ENCODE peak calls at places on chromosomes 2 and 18, in five cellular contexts. V is SK-N-SH; G is CD4-positive, CD25-positive, alpha-beta regulatory T cell; X is lower lobe of right lung; O is heart right ventricle. J is an unnamed sample.

GRCh38 chr2:10977003-10977402 is 65.3 kb downstream of the KCNF1 start:
- DNase-seq in V (peak; percentile 37), G (no peak), X (no peak), O (no peak), J (no peak)

GRCh38 chr2:163775304-163775703 is 39.5 kb upstream of the FIGN start:
- DNase-seq in V (no peak), G (no peak), X (no peak), O (no peak), J (no peak)

GRCh38 chr2:230230087-230230486 is 4.6 kb downstream of the SP140 start:
- DNase-seq in V (no peak), G (no peak), X (no peak), O (no peak), J (no peak)

GRCh38 chr18:49041677-49042570 is 91.2 kb upstream of the SMAD7 start:
- DNase-seq in V (no peak), G (peak; percentile 63), X (no peak), O (peak; percentile 37), J (peak; percentile 20)

GRCh38 chr2:130251520-130251864 is 53.3 kb upstream of the TUBA3E start:
- DNase-seq in V (peak; percentile 44), G (no peak), X (no peak), O (no peak), J (no peak)

GRCh38 chr2:43995733-43996533 is at the start of gene LRPPRC:
- DNase-seq in V (peak; percentile 98), G (peak; percentile 96), X (peak; percentile 93), O (peak; percentile 86), J (peak; percentile 91)

GRCh38 chr2:146370821-146371220 is 1474.0 kb upstream of the ACVR2A start:
- DNase-seq in V (no peak), G (no peak), X (no peak), O (no peak), J (no peak)

GRCh38 chr18:13137041-13137938 is 81.3 kb upstream of the LDLRAD4 start:
- DNase-seq in V (peak; percentile 70), G (peak; percentile 69), X (peak; percentile 68), O (peak; percentile 55), J (peak; percentile 27)

GRCh38 chr2:28250006-28250405 is 142.7 kb upstream of the FOSL2 start:
- DNase-seq in V (no peak), G (no peak), X (no peak), O (no peak), J (no peak)

GRCh38 chr2:205800804-205801203 is 118.5 kb downstream of the NRP2 start:
- DNase-seq in V (no peak), G (no peak), X (no peak), O (no peak), J (no peak)

GRCh38 chr18:69528439-69528838 is 127.8 kb downstream of the DOK6 start:
- DNase-seq in V (no peak), G (no peak), X (no peak), O (no peak), J (no peak)

GRCh38 chr2:197850882-197851281 is 46.5 kb downstream of the PLCL1 start:
- DNase-seq in V (no peak), G (no peak), X (no peak), O (no peak), J (no peak)

GRCh38 chr2:16608661-16609643 is 56.7 kb downstream of the CYRIA start:
- DNase-seq in V (peak; percentile 89), G (peak; percentile 84), X (peak; percentile 86), O (peak; percentile 86), J (peak; percentile 70)

GRCh38 chr18:24674236-24675004 is 214.0 kb downstream of the HRH4 start:
- DNase-seq in V (no peak), G (no peak), X (no peak), O (no peak), J (no peak)

GRCh38 chr18:51135361-51135760 is 62.1 kb downstream of the MEX3C start:
- DNase-seq in V (no peak), G (no peak), X (no peak), O (no peak), J (no peak)

GRCh38 chr2:180618570-180618969 is 361.8 kb upstream of the UBE2E3 start:
- DNase-seq in V (no peak), G (no peak), X (no peak), O (no peak), J (no peak)

GRCh38 chr2:120736955-120737801 is 1.5 kb downstream of the GLI2 start:
- DNase-seq in V (peak; percentile 74), G (no peak), X (no peak), O (peak; percentile 40), J (no peak)

GRCh38 chr2:206736935-206737334 is 18.7 kb upstream of the DYTN start:
- DNase-seq in V (no peak), G (no peak), X (no peak), O (no peak), J (no peak)

GRCh38 chr2:213252206-213252605 is 32.1 kb upstream of the SPAG16 start:
- DNase-seq in V (no peak), G (no peak), X (no peak), O (no peak), J (no peak)

GRCh38 chr18:369224-370010 is 101.6 kb upstream of the THOC1 start:
- DNase-seq in V (no peak), G (no peak), X (no peak), O (no peak), J (no peak)

GRCh38 chr2:168663993-168664392 is 138.4 kb upstream of the NOSTRIN start:
- DNase-seq in V (no peak), G (no peak), X (no peak), O (no peak), J (no peak)

GRCh38 chr2:205989291-205990071 is 96.5 kb downstream of the INO80D start:
- DNase-seq in V (no peak), G (no peak), X (no peak), O (no peak), J (no peak)

GRCh38 chr2:196274387-196274809 is 103.0 kb upstream of the STK17B start:
- DNase-seq in V (no peak), G (no peak), X (no peak), O (no peak), J (peak; percentile 58)

GRCh38 chr2:153386481-153386891 is 92.1 kb downstream of the RPRM start:
- DNase-seq in V (no peak), G (no peak), X (no peak), O (no peak), J (no peak)

GRCh38 chr18:60668583-60668982 is 296.0 kb upstream of the MC4R start:
- DNase-seq in V (no peak), G (no peak), X (no peak), O (no peak), J (no peak)

GRCh38 chr18:934518-935123 is 29.9 kb downstream of the ADCYAP1 start:
- DNase-seq in V (no peak), G (no peak), X (no peak), O (no peak), J (no peak)

GRCh38 chr2:55966431-55967118 is 43.0 kb upstream of the EFEMP1 start:
- DNase-seq in V (no peak), G (no peak), X (no peak), O (peak; percentile 31), J (no peak)

DNA sequence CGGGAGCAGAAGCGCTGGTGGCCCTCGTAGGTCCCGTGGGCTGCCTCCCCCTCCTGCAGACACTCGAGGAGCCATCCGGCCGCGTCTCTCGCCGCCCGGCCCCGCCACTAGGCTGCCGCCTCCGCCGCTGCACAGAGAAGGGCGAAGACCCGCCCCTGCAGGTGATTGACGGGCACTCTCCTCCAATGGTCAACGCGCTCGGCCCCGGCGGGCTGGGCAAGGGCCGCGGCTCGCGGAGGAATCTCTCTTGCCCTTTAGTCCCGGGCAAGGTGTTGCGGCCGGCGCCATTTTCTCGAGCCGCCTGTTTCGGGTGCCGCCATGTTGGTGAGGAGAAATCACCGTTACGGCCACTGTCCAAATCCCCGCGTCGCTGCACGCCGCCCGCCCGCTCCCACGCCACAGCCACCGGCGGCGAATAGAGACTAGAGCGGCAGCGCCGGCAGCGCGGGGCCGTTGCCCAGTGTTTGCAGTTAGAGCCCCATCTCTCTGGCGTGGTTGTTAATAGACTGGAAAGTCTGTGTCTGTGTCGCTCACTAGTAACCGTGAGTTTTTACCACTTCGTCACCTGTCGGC is at the start of gene ZC3H6:
- DNase-seq in V (peak; percentile 98), G (peak; percentile 99), X (peak; percentile 99), O (peak; percentile 100), J (peak; percentile 100)
- H3K27ac ChIP-seq in V (peak within 1 kb of the TSS; percentile 100), G (peak within 1 kb of the TSS; percentile 100), X (peak within 1 kb of the TSS; percentile 100), O (peak within 1 kb of the TSS; percentile 100), J (peak within 1 kb of the TSS; percentile 100)

GRCh38 chr2:239929504-239929903 is 95.6 kb downstream of the NDUFA10 start:
- DNase-seq in V (no peak), G (no peak), X (peak; percentile 28), O (no peak), J (no peak)
- H3K27ac ChIP-seq in V (no peak overlapping the region), G (no peak overlapping the region), X (no peak overlapping the region), O (no peak overlapping the region), J (no peak overlapping the region)

GRCh38 chr2:102073168-102073724 is 69.3 kb upstream of the IL1R1 start:
- DNase-seq in V (no peak), G (no peak), X (no peak), O (no peak), J (no peak)

GRCh38 chr2:102069311-102069974 is 73.1 kb upstream of the IL1R1 start:
- DNase-seq in V (no peak), G (no peak), X (no peak), O (no peak), J (no peak)

GRCh38 chr2:102070058-102070642 is 72.4 kb upstream of the IL1R1 start:
- DNase-seq in V (no peak), G (no peak), X (peak; percentile 93), O (peak; percentile 88), J (no peak)

GRCh38 chr2:102074167-102074778 is 68.3 kb upstream of the IL1R1 start:
- DNase-seq in V (no peak), G (no peak), X (no peak), O (no peak), J (no peak)

GRCh38 chr2:102072741-102073140 is 69.8 kb upstream of the IL1R1 start:
- DNase-seq in V (no peak), G (no peak), X (no peak), O (no peak), J (no peak)
- H3K27ac ChIP-seq in V (no peak overlapping the region), G (no peak overlapping the region), X (no peak overlapping the region), O (no peak overlapping the region), J (no peak overlapping the region)

GRCh38 chr18:2976218-2976617 is 36.7 kb downstream of the LPIN2 start:
- DNase-seq in V (no peak), G (no peak), X (no peak), O (no peak), J (no peak)
- H3K27ac ChIP-seq in V (no peak overlapping the region), G (peak overlapping the region; percentile 83), X (peak overlapping the region; percentile 24), O (peak overlapping the region; percentile 2), J (no peak overlapping the region)

DNA sequence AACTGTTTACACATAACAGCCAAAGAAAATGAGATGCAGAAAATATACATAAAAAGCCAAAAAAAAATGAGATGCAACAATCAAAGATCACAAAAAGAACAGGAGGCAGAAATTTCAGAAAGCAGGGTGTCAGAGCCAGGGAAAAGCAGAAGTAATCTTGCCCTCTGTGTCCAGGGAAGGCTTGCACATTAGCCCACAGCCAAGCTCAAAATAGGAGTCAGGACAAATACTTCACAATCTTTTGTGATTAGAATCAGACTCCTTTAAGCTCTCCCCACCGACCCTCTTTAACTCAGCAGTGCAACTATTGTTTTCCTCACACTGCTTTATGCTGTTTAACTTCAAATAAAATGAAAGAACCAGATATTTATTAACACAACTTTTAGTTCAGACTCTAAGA is 34.6 kb downstream of the IAH1 start:
- DNase-seq in V (no peak), G (no peak), X (no peak), O (no peak), J (no peak)
- H3K27ac ChIP-seq in V (peak overlapping the region; percentile 3), G (no peak overlapping the region), X (no peak overlapping the region), O (no peak overlapping the region), J (no peak overlapping the region)

GRCh38 chr18:46332956-46333355 is 228.8 kb downstream of the HAUS1 start:
- DNase-seq in V (peak; percentile 41), G (peak; percentile 37), X (no peak), O (no peak), J (peak; percentile 17)
- H3K27ac ChIP-seq in V (no peak overlapping the region), G (no peak overlapping the region), X (no peak overlapping the region), O (peak overlapping the region; percentile 32), J (no peak overlapping the region)

GRCh38 chr2:236688157-236688556 is 118.5 kb downstream of the ACKR3 start:
- DNase-seq in V (no peak), G (no peak), X (no peak), O (no peak), J (no peak)
- H3K27ac ChIP-seq in V (no peak overlapping the region), G (no peak overlapping the region), X (no peak overlapping the region), O (peak overlapping the region; percentile 62), J (no peak overlapping the region)

J was measured in CD8-positive, alpha-beta memory T cell.